ENCODE peak calls at places on chromosomes 3 and 15, in four cellular contexts. B is transverse colon, K is Peyer's patch, W is gastrocnemius medialis. G is an unnamed sample.

GRCh38 chr3:128787256-128788253 is 61.6 kb downstream of the RAB7A start:
- DNase-seq in B (peak; percentile 36), K (peak; percentile 49), W (no peak), G (no peak)

GRCh38 chr3:169085827-169086226 is 577.7 kb downstream of the MECOM start:
- DNase-seq in B (no peak), K (no peak), W (no peak), G (no peak)

GRCh38 chr15:80695911-80696651 is 971 bp downstream of the ABHD17C start:
- DNase-seq in B (peak; percentile 78), K (no peak), W (no peak), G (no peak)

GRCh38 chr3:129413687-129414506 is 14.5 kb downstream of the EFCAB12 start:
- DNase-seq in B (no peak), K (no peak), W (no peak), G (peak; percentile 36)

GRCh38 chr3:41200669-41201021 is 1.3 kb downstream of the CTNNB1 start:
- DNase-seq in B (peak; percentile 23), K (peak; percentile 23), W (no peak), G (no peak)

GRCh38 chr15:70063284-70063991 is 34.3 kb downstream of the TLE3 start:
- DNase-seq in B (no peak), K (no peak), W (no peak), G (no peak)

GRCh38 chr3:184003187-184003967 is 14.3 kb downstream of the ABCC5 start:
- DNase-seq in B (no peak), K (no peak), W (no peak), G (no peak)

GRCh38 chr3:114411292-114411691 is 117.5 kb downstream of the TIGIT start:
- DNase-seq in B (no peak), K (no peak), W (no peak), G (no peak)

GRCh38 chr15:69997701-69998273 is 99.9 kb downstream of the TLE3 start:
- DNase-seq in B (peak; percentile 84), K (peak; percentile 45), W (peak; percentile 19), G (no peak)

GRCh38 chr3:3129579-3129978 is 2.8 kb downstream of the TRNT1 start:
- DNase-seq in B (no peak), K (no peak), W (no peak), G (no peak)

GRCh38 chr3:159787794-159788205 is 200.8 kb upstream of the IL12A start:
- DNase-seq in B (peak; percentile 66), K (no peak), W (no peak), G (no peak)

GRCh38 chr3:38003371-38003816 is 12.8 kb downstream of the VILL start:
- DNase-seq in B (peak; percentile 79), K (peak; percentile 56), W (peak; percentile 45), G (peak; percentile 63)

GRCh38 chr3:79490165-79491028 is 277.4 kb downstream of the ROBO1 start:
- DNase-seq in B (peak; percentile 25), K (no peak), W (peak; percentile 12), G (no peak)

GRCh38 chr15:26974120-26974780 is 3.3 kb downstream of the GABRG3 start:
- DNase-seq in B (no peak), K (no peak), W (no peak), G (no peak)

GRCh38 chr3:177878192-177878591 is 658.0 kb upstream of the KCNMB2 start:
- DNase-seq in B (no peak), K (no peak), W (no peak), G (no peak)

GRCh38 chr3:88809993-88810392 is 297.4 kb upstream of the EPHA3 start:
- DNase-seq in B (no peak), K (no peak), W (no peak), G (no peak)

GRCh38 chr3:67683522-67683921 is 29.1 kb upstream of the SUCLG2 start:
- DNase-seq in B (no peak), K (no peak), W (no peak), G (no peak)

GRCh38 chr15:59367022-59367451 is 5.6 kb downstream of the MYO1E start:
- DNase-seq in B (no peak), K (no peak), W (no peak), G (no peak)

GRCh38 chr3:98763814-98764691 is 913 bp downstream of the ST3GAL6 start:
- DNase-seq in B (no peak), K (no peak), W (no peak), G (no peak)
- H3K27ac ChIP-seq in B (peak overlapping the region; percentile 35), K (no peak overlapping the region), W (no peak overlapping the region), G (no peak overlapping the region)

DNA sequence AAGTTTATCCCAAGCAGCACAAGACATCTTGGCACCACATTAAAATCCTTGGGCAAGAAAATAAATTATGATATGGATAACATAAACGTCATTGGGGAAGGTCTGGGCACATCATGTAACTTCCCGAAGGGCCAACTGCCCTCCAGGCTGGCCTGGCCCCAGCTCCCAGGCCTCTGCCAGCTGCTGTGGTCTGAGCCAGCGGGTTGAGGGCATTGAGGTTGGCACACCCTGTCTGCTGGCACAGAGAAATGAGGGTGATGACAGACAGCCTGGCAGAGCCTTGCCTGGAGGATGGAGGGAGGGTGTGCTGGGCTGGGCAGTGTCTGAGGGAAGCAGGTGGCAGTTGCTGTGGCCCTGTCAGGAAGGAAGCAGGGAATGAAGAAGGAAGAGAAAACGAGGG is 3.3 kb upstream of the RBSN start:
- DNase-seq in B (peak; percentile 73), K (no peak), W (peak; percentile 97), G (peak; percentile 94)
- TF ChIP-seq POLR2A in B (no peak), K (no peak), W (peak; percentile 29), G (peak; percentile 45)

GRCh38 chr3:11562277-11562881 is 81.3 kb downstream of the VGLL4 start:
- DNase-seq in B (no peak), K (no peak), W (no peak), G (no peak)

GRCh38 chr3:11565072-11565471 is 78.6 kb downstream of the VGLL4 start:
- DNase-seq in B (no peak), K (no peak), W (no peak), G (no peak)

GRCh38 chr3:11563159-11563558 is 80.6 kb downstream of the VGLL4 start:
- DNase-seq in B (no peak), K (no peak), W (no peak), G (no peak)

GRCh38 chr3:11564577-11565001 is 79.1 kb downstream of the VGLL4 start:
- DNase-seq in B (no peak), K (no peak), W (no peak), G (no peak)

DNA sequence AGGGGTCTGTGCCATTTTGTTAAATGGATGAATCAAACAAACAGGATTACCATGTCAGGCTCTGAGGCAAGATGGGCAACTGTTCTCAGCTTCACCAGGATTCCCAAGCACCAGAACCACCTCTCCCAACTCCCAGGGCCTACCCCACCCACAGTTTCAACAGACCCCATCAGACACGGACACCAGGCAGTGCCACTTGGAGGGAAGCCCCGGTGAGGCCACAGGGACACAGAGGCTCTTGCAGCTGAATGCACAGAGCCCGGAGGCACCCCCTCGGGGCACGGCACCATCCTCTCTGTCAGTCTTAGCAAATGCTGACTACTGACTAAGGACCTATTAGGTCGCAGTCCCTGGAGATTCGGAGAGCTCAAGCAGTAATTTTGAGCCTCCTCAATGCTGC is 80.0 kb downstream of the VGLL4 start:
- DNase-seq in B (no peak), K (no peak), W (no peak), G (no peak)
- H3K27ac ChIP-seq in B (no peak overlapping the region), K (no peak overlapping the region), W (peak overlapping the region; percentile 88), G (no peak overlapping the region)

GRCh38 chr15:79093352-79093935 is 2.9 kb upstream of the RASGRF1 start:
- DNase-seq in B (no peak), K (peak; percentile 12), W (no peak), G (no peak)
- TF ChIP-seq POLR2A in B (no peak), K (no peak), W (no peak), G (no peak)